ENCODE peak calls at places on chromosome 11, in nine cellular contexts. I is H9; L is HS-5; P is Kasumi-1; X is CD4-positive, alpha-beta T cell; H is T1000; R is stimulated activated CD8-positive, alpha-beta memory T cell treated with anti-CD3 and anti-CD28 coated beads, Interleukin-7, amount 100 ng/mL, for 1 hour; C is CD8-positive, alpha-beta T cell; J is cardiac muscle cell. F is an unnamed sample.

GRCh38 chr11:67387518-67387917 is 4.3 kb upstream of the RAD9A start:
- DNase-seq in J (no peak), C (no peak), H (no peak), I (no peak), L (no peak), R (no peak), X (no peak), P (no peak), F (no peak)

GRCh38 chr11:95827661-95828060 is 37.4 kb downstream of the CEP57 start:
- DNase-seq in P (no peak), R (no peak), J (peak; percentile 71), H (no peak), I (no peak), C (no peak), L (no peak), X (no peak), F (no peak)

GRCh38 chr11:20097319-20098221 is 62.7 kb downstream of the DBX1 start:
- DNase-seq in C (no peak), R (no peak), X (no peak), H (peak; percentile 12), I (no peak), L (no peak), J (peak; percentile 69), P (no peak), F (no peak)

GRCh38 chr11:4092031-4092430 is 2.6 kb upstream of the RRM1 start:
- DNase-seq in J (no peak), R (no peak), H (no peak), C (no peak), I (no peak), P (peak; percentile 83), X (no peak), L (no peak), F (no peak)

GRCh38 chr11:130070829-130071205 is 1.1 kb downstream of the APLP2 start:
- DNase-seq in J (peak; percentile 42), C (no peak), H (no peak), P (peak; percentile 51), R (no peak), L (no peak), I (no peak), X (no peak), F (peak; percentile 70)

GRCh38 chr11:130814440-130815073 is 101.7 kb downstream of the SNX19 start:
- DNase-seq in P (no peak), L (no peak), H (no peak), J (no peak), X (no peak), I (no peak), C (no peak), R (no peak), F (no peak)

GRCh38 chr11:115706735-115707134 is 202.5 kb upstream of the CADM1 start:
- DNase-seq in L (no peak), C (no peak), H (no peak), R (no peak), P (no peak), I (no peak), X (no peak), J (no peak), F (no peak)

GRCh38 chr11:210803-211180 is 3.3 kb downstream of the RIC8A start:
- DNase-seq in I (no peak), L (no peak), J (no peak), C (no peak), X (no peak), P (no peak), R (no peak), H (no peak), F (no peak)

GRCh38 chr11:16606784-16607674 is 131.4 kb upstream of the C11orf58 start:
- DNase-seq in L (no peak), I (peak; percentile 50), P (no peak), H (peak; percentile 28), J (peak; percentile 31), R (no peak), C (no peak), X (no peak), F (no peak)

GRCh38 chr11:41379084-41379483 is 80.4 kb downstream of the LRRC4C start:
- DNase-seq in P (no peak), X (no peak), R (no peak), L (no peak), J (no peak), H (no peak), I (no peak), C (no peak), F (no peak)

GRCh38 chr11:23364076-23364475 is 503.8 kb upstream of the CCDC179 start:
- DNase-seq in P (no peak), J (no peak), L (no peak), R (no peak), H (no peak), I (no peak), X (no peak), C (no peak), F (no peak)

GRCh38 chr11:34346551-34346950 is 11.3 kb downstream of the ABTB2 start:
- DNase-seq in X (no peak), C (no peak), L (no peak), P (no peak), R (no peak), H (no peak), I (no peak), J (peak; percentile 47), F (no peak)

GRCh38 chr11:1197886-1198765 is 24.7 kb upstream of the MUC5B start:
- DNase-seq in X (no peak), C (no peak), P (no peak), R (no peak), I (peak; percentile 54), J (no peak), L (no peak), H (no peak), F (no peak)

GRCh38 chr11:26730711-26731460 is 9.0 kb upstream of the SLC5A12 start:
- DNase-seq in H (no peak), C (no peak), I (no peak), L (no peak), X (no peak), R (no peak), J (peak; percentile 17), P (no peak), F (no peak)

GRCh38 chr11:73095613-73096012 is 46.5 kb downstream of the FCHSD2 start:
- DNase-seq in X (no peak), P (no peak), C (no peak), I (no peak), H (no peak), R (no peak), J (peak; percentile 19), L (no peak), F (no peak)

GRCh38 chr11:93444671-93445073 is 98.5 kb downstream of the SMCO4 start:
- DNase-seq in X (no peak), L (no peak), C (no peak), P (no peak), H (no peak), I (peak; percentile 92), R (no peak), J (peak; percentile 23), F (no peak)

GRCh38 chr11:111384494-111384893 is 5.4 kb upstream of the POU2AF1 start:
- DNase-seq in X (no peak), J (no peak), I (no peak), C (no peak), P (no peak), R (no peak), H (no peak), L (no peak), F (no peak)

GRCh38 chr11:107259826-107260225 is 197.8 kb downstream of the CWF19L2 start:
- DNase-seq in X (no peak), P (no peak), R (no peak), H (no peak), J (no peak), C (no peak), I (no peak), L (no peak), F (no peak)

GRCh38 chr11:109960831-109961230 is 132.4 kb upstream of the ZC3H12C start:
- DNase-seq in I (no peak), X (no peak), H (no peak), J (peak; percentile 98), L (no peak), C (no peak), R (no peak), P (no peak), F (no peak)

GRCh38 chr11:92311616-92312449 is 87.2 kb downstream of the FAT3 start:
- DNase-seq in P (no peak), J (peak; percentile 67), I (peak; percentile 64), R (no peak), C (no peak), X (no peak), L (no peak), H (no peak), F (no peak)

GRCh38 chr11:2803186-2804057 is 82.2 kb downstream of the CDKN1C start:
- DNase-seq in R (no peak), P (peak; percentile 48), C (no peak), H (no peak), J (no peak), I (peak; percentile 27), X (peak; percentile 0), L (no peak), F (no peak)

GRCh38 chr11:76662656-76663460 is 7.7 kb downstream of the LRRC32 start:
- DNase-seq in R (no peak), X (no peak), H (no peak), I (no peak), C (no peak), L (no peak), P (no peak), J (no peak), F (no peak)

GRCh38 chr11:71245601-71246391 is 6.6 kb downstream of the SHANK2 start:
- DNase-seq in L (no peak), X (no peak), C (no peak), H (no peak), J (no peak), I (peak; percentile 69), R (no peak), P (no peak), F (no peak)

GRCh38 chr11:19676508-19677379 is 35.9 kb upstream of the NAV2 start:
- DNase-seq in I (no peak), P (no peak), L (no peak), H (no peak), X (no peak), C (no peak), R (no peak), J (peak; percentile 46), F (no peak)

GRCh38 chr11:2990617-2991476 is 1.3 kb downstream of the NAP1L4 start:
- DNase-seq in I (no peak), P (peak; percentile 3), J (no peak), L (no peak), R (no peak), C (no peak), X (peak; percentile 31), H (no peak), F (no peak)

GRCh38 chr11:70480711-70481110 is 82.4 kb downstream of the CTTN start:
- DNase-seq in L (no peak), P (no peak), H (no peak), I (no peak), R (no peak), X (no peak), C (no peak), J (no peak), F (no peak)

GRCh38 chr11:107116358-107116757 is 98.1 kb upstream of the GUCY1A2 start:
- DNase-seq in P (no peak), R (no peak), C (no peak), X (no peak), H (no peak), J (peak; percentile 50), I (no peak), L (no peak), F (no peak)

GRCh38 chr11:66883021-66883968 is 26.4 kb downstream of the LRFN4 start:
- DNase-seq in H (peak; percentile 34), J (peak; percentile 49), C (peak; percentile 36), I (peak; percentile 91), L (peak; percentile 38), X (peak; percentile 54), P (peak; percentile 20), R (peak; percentile 55), F (no peak)

GRCh38 chr11:407651-408080 is 7.1 kb downstream of the SIGIRR start:
- DNase-seq in L (no peak), C (no peak), P (no peak), X (no peak), J (no peak), R (no peak), H (no peak), I (no peak), F (no peak)

GRCh38 chr11:2891291-2891690 is 5.7 kb upstream of the CDKN1C start:
- DNase-seq in X (no peak), L (no peak), P (no peak), C (no peak), J (no peak), H (no peak), R (no peak), I (no peak), F (no peak)

GRCh38 chr11:1546536-1547466 is 25.3 kb downstream of the DUSP8 start:
- DNase-seq in J (peak; percentile 31), L (no peak), R (no peak), I (peak; percentile 81), C (peak; percentile 24), X (peak; percentile 28), H (no peak), P (peak; percentile 22), F (no peak)